ENCODE peak calls at places on chromosomes 5 and 9, in nine cellular contexts. L, X, S, I, V, A, M, B and G are unnamed samples.

GRCh38 chr9:91060520-91061343 is 259.1 kb downstream of the SYK start:
- DNase-seq in L (peak), X (peak), S (no peak), I (no peak), V (peak), A (peak), M (peak), B (no peak), G (no peak)

GRCh38 chr9:111983484-111983908 is 86.9 kb downstream of the UGCG start:
- DNase-seq in L (no peak), X (no peak), S (no peak), I (no peak), V (no peak), A (no peak), M (no peak), B (no peak), G (no peak)

GRCh38 chr9:114309096-114309495 is 13.8 kb upstream of the ORM1 start:
- DNase-seq in L (no peak), X (no peak), S (no peak), I (no peak), V (no peak), A (no peak), M (no peak), B (no peak), G (no peak)

GRCh38 chr5:139660105-139660915 is 12.2 kb downstream of the CXXC5 start:
- DNase-seq in L (no peak), X (peak), S (no peak), I (no peak), V (no peak), A (no peak), M (no peak), B (peak), G (peak)

GRCh38 chr5:39057745-39058144 is 16.5 kb downstream of the RICTOR start:
- DNase-seq in L (no peak), X (no peak), S (no peak), I (no peak), V (no peak), A (no peak), M (no peak), B (no peak), G (no peak)

GRCh38 chr5:1299961-1300360 is 5.1 kb upstream of the TERT start:
- DNase-seq in L (no peak), X (no peak), S (peak), I (no peak), V (no peak), A (no peak), M (no peak), B (no peak), G (no peak)

GRCh38 chr5:36177715-36178556 is 26.0 kb downstream of the SKP2 start:
- DNase-seq in L (peak), X (peak), S (no peak), I (no peak), V (peak), A (peak), M (no peak), B (no peak), G (no peak)

GRCh38 chr5:58887721-58888409 is 305.0 kb downstream of the RAB3C start:
- DNase-seq in L (no peak), X (peak), S (no peak), I (no peak), V (no peak), A (no peak), M (no peak), B (peak), G (no peak)

GRCh38 chr9:134585746-134586706 is 55.6 kb upstream of the COL5A1 start:
- DNase-seq in L (no peak), X (peak), S (peak), I (no peak), V (peak), A (no peak), M (no peak), B (no peak), G (peak)

GRCh38 chr5:150485770-150486401 is 22.0 kb upstream of the NDST1 start:
- DNase-seq in L (peak), X (no peak), S (peak), I (no peak), V (no peak), A (no peak), M (peak), B (peak), G (no peak)

GRCh38 chr5:78808380-78808779 is 159.8 kb upstream of the LHFPL2 start:
- DNase-seq in L (no peak), X (no peak), S (no peak), I (no peak), V (no peak), A (no peak), M (no peak), B (peak), G (no peak)

GRCh38 chr5:175797521-175798038 is 73.8 kb upstream of the CPLX2 start:
- DNase-seq in L (no peak), X (no peak), S (peak), I (no peak), V (no peak), A (peak), M (peak), B (no peak), G (no peak)

GRCh38 chr5:10310073-10310779 is 2.5 kb upstream of the CMBL start:
- DNase-seq in L (peak), X (peak), S (peak), I (no peak), V (peak), A (no peak), M (no peak), B (no peak), G (no peak)

GRCh38 chr5:132465095-132465707 is 25.4 kb downstream of the IRF1 start:
- DNase-seq in L (no peak), X (no peak), S (no peak), I (no peak), V (no peak), A (no peak), M (no peak), B (no peak), G (no peak)

GRCh38 chr5:172243302-172243701 is 40.3 kb downstream of the UBTD2 start:
- DNase-seq in L (no peak), X (no peak), S (no peak), I (no peak), V (no peak), A (no peak), M (no peak), B (no peak), G (no peak)

GRCh38 chr5:91591076-91591475 is 208.0 kb upstream of the ARRDC3 start:
- DNase-seq in L (no peak), X (peak), S (no peak), I (no peak), V (no peak), A (no peak), M (no peak), B (no peak), G (no peak)

GRCh38 chr9:114446036-114446435 is 58.3 kb upstream of the AKNA start:
- DNase-seq in L (no peak), X (peak), S (no peak), I (no peak), V (no peak), A (no peak), M (no peak), B (no peak), G (no peak)

GRCh38 chr5:72543365-72543764 is 36.2 kb upstream of the ZNF366 start:
- DNase-seq in L (no peak), X (peak), S (no peak), I (no peak), V (no peak), A (no peak), M (no peak), B (no peak), G (no peak)

GRCh38 chr5:67234671-67235176 is 38.1 kb upstream of the CD180 start:
- DNase-seq in L (no peak), X (peak), S (no peak), I (no peak), V (no peak), A (peak), M (no peak), B (peak), G (peak)

GRCh38 chr9:93346240-93347112 is 105.0 kb upstream of the FAM120A start:
- DNase-seq in L (no peak), X (peak), S (no peak), I (no peak), V (no peak), A (no peak), M (no peak), B (no peak), G (no peak)

GRCh38 chr5:57468481-57469165 is 14.0 kb downstream of the ACTBL2 start:
- DNase-seq in L (no peak), X (peak), S (no peak), I (no peak), V (no peak), A (no peak), M (no peak), B (no peak), G (no peak)

GRCh38 chr9:13942695-13943094 is 371.2 kb downstream of the NFIB start:
- DNase-seq in L (no peak), X (peak), S (no peak), I (no peak), V (peak), A (no peak), M (no peak), B (no peak), G (no peak)

GRCh38 chr5:124477577-124477976 is 268.9 kb downstream of the ZNF608 start:
- DNase-seq in L (no peak), X (no peak), S (no peak), I (no peak), V (no peak), A (no peak), M (no peak), B (no peak), G (no peak)

GRCh38 chr5:123454236-123454911 is 31.2 kb upstream of the CEP120 start:
- DNase-seq in L (peak), X (peak), S (no peak), I (no peak), V (no peak), A (no peak), M (no peak), B (no peak), G (no peak)

GRCh38 chr5:127011151-127011550 is 19.2 kb downstream of the MARCHF3 start:
- DNase-seq in L (no peak), X (peak), S (no peak), I (no peak), V (peak), A (no peak), M (no peak), B (no peak), G (no peak)

GRCh38 chr5:73454379-73455036 is 5.9 kb upstream of the FOXD1 start:
- DNase-seq in L (peak), X (peak), S (peak), I (no peak), V (peak), A (peak), M (peak), B (no peak), G (peak)

GRCh38 chr5:79697222-79698164 is 7.9 kb downstream of the CMYA5 start:
- DNase-seq in L (no peak), X (peak), S (no peak), I (no peak), V (no peak), A (no peak), M (no peak), B (peak), G (no peak)

GRCh38 chr9:36144322-36145206 is 8.0 kb downstream of the GLIPR2 start:
- DNase-seq in L (no peak), X (no peak), S (no peak), I (no peak), V (no peak), A (no peak), M (no peak), B (no peak), G (no peak)

GRCh38 chr5:125696762-125697161 is 726.4 kb upstream of the GRAMD2B start:
- DNase-seq in L (no peak), X (peak), S (no peak), I (no peak), V (peak), A (no peak), M (no peak), B (no peak), G (no peak)

GRCh38 chr9:133113928-133114351 is 7.1 kb downstream of the RALGDS start:
- DNase-seq in L (no peak), X (no peak), S (no peak), I (no peak), V (no peak), A (no peak), M (peak), B (peak), G (no peak)

GRCh38 chr9:26458054-26458453 is 434.5 kb downstream of the CAAP1 start:
- DNase-seq in L (no peak), X (no peak), S (no peak), I (no peak), V (no peak), A (no peak), M (no peak), B (no peak), G (no peak)

GRCh38 chr9:129170229-129170628 is 7.8 kb downstream of the IER5L start:
- DNase-seq in L (no peak), X (peak), S (no peak), I (no peak), V (no peak), A (no peak), M (no peak), B (no peak), G (no peak)